ENCODE peak calls at places on chromosomes 12 and 14, in five cellular contexts. K, F, H, I and S are unnamed samples.

GRCh38 chr12:98485792-98486347 is 29.5 kb upstream of the TMPO start:
- DNase-seq in K (no peak), F (no peak), H (no peak), I (no peak), S (peak)

GRCh38 chr14:54818201-54819133 is 84.2 kb downstream of the GCH1 start:
- DNase-seq in K (peak), F (peak), H (no peak), I (no peak), S (peak)

GRCh38 chr12:57124259-57124877 is 3.9 kb upstream of the LRP1 start:
- DNase-seq in K (peak), F (peak), H (no peak), I (peak), S (peak)

GRCh38 chr14:106327234-106327633 is 800.9 kb downstream of the TMEM121 start:
- DNase-seq in K (no peak), F (no peak), H (no peak), I (no peak), S (no peak)

GRCh38 chr14:58829594-58829993 is 191.8 kb downstream of the DACT1 start:
- DNase-seq in K (peak), F (no peak), H (no peak), I (peak), S (no peak)

GRCh38 chr12:132948146-132949066 is 7.7 kb downstream of the ZNF605 start:
- DNase-seq in K (no peak), F (no peak), H (no peak), I (no peak), S (no peak)

GRCh38 chr14:21026988-21027315 is 2.1 kb upstream of the NDRG2 start:
- DNase-seq in K (no peak), F (peak), H (no peak), I (no peak), S (no peak)

GRCh38 chr14:55361190-55361589 is 50.4 kb downstream of the ATG14 start:
- DNase-seq in K (no peak), F (no peak), H (no peak), I (no peak), S (no peak)

GRCh38 chr14:61296707-61297502 is 15.8 kb upstream of the TMEM30B start:
- DNase-seq in K (peak), F (peak), H (peak), I (peak), S (peak)

GRCh38 chr12:5705791-5706190 is 239.3 kb downstream of the ANO2 start:
- DNase-seq in K (no peak), F (no peak), H (no peak), I (no peak), S (no peak)

GRCh38 chr12:121524196-121524930 is 56.5 kb downstream of the KDM2B start:
- DNase-seq in K (no peak), F (no peak), H (no peak), I (no peak), S (no peak)

GRCh38 chr12:28024231-28024995 is 51.9 kb upstream of the PTHLH start:
- DNase-seq in K (no peak), F (no peak), H (no peak), I (peak), S (no peak)

GRCh38 chr14:106843376-106843775 is 1317.0 kb downstream of the TMEM121 start:
- DNase-seq in K (no peak), F (no peak), H (no peak), I (no peak), S (no peak)

GRCh38 chr14:91399868-91400640 is 17.6 kb downstream of the CCDC88C start:
- DNase-seq in K (no peak), F (no peak), H (no peak), I (no peak), S (no peak)

GRCh38 chr12:124078800-124079199 is 105.8 kb downstream of the ZNF664 start:
- DNase-seq in K (no peak), F (no peak), H (no peak), I (no peak), S (no peak)

GRCh38 chr12:6384499-6385436 is 806 bp downstream of the LTBR start:
- DNase-seq in K (no peak), F (peak), H (no peak), I (no peak), S (no peak)

GRCh38 chr14:61145903-61146411 is 135.2 kb downstream of the TMEM30B start:
- DNase-seq in K (no peak), F (no peak), H (no peak), I (no peak), S (peak)

GRCh38 chr12:29253916-29254625 is 105.0 kb downstream of the FAR2 start:
- DNase-seq in K (no peak), F (no peak), H (no peak), I (no peak), S (no peak)

GRCh38 chr12:132171293-132171967 is 27.2 kb downstream of the NOC4L start:
- DNase-seq in K (no peak), F (no peak), H (no peak), I (no peak), S (no peak)

GRCh38 chr12:22543246-22544037 is 900 bp downstream of the C2CD5 start:
- DNase-seq in K (peak), F (peak), H (peak), I (peak), S (no peak)

GRCh38 chr12:114935658-114936057 is 251.7 kb upstream of the TBX3 start:
- DNase-seq in K (no peak), F (no peak), H (no peak), I (peak), S (no peak)

GRCh38 chr14:51990488-51990887 is 1.1 kb downstream of the RTRAF start:
- DNase-seq in K (no peak), F (no peak), H (no peak), I (no peak), S (no peak)

GRCh38 chr14:51993274-51993673 is 3.9 kb downstream of the RTRAF start:
- DNase-seq in K (no peak), F (no peak), H (no peak), I (no peak), S (no peak)

GRCh38 chr14:51989293-51990234 is at the start of gene RTRAF:
- DNase-seq in K (peak), F (peak), H (peak), I (peak), S (peak)
- TF ChIP-seq EP300 in K (no peak), F (no peak), H (no peak), I (no peak), S (no peak)

DNA sequence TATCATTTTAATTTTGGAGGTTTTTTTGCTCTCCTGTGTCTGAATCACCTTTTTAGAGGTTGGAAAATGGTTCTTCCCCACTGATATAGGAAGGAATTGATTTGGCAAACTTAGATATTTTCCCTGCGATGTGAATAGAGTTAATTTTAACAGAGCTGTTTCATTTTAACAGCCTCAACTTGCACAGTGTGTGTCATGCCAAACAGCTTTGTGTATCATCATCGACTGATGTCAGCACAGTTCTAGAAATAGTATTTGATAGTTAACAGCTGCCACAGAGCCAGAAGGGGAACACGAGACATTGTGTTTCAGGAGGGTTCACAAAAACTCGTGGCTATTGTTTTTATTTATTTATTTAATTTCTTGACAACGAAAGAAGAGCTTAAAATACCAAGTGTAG is 243.2 kb upstream of the FOXN3 start:
- DNase-seq in K (no peak), F (no peak), H (no peak), I (no peak), S (peak)
- H3K4me2 ChIP-seq in K (no peak), F (no peak), H (no peak), I (no peak), S (peak)

DNA sequence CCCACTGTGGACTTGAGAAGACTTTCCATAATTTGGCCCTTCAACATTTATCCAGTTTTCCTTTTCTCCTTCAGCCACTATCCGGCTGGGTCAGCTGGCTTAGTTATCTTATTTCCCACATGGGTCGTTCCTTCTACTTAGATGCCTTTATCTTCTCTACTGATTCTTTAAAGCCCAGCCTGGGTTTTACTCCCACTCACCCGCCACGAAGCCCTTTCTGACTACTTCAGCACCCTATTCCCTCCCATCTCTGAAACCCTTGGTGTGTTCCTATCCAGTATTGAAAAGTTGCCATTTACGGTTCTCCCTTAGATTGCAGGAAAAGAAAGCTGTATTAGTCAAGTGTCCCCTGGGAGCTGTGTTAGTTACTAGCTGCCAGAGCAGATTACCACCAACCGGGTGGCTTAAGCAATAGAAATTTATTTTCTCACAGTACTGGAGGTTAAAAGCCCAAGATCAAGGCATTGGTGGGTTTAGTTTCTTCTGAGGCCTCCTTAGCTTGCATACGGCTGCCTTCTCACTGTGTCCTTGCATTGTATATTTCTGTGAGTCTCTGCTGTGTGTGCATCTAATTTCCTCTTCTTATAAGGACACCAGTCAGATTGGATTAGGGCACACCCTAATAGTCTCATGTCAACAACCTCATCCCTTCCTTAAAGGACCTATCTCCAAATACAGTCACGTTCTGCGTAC is 105.5 kb downstream of the GPATCH2L start:
- DNase-seq in K (no peak), F (peak), H (no peak), I (no peak), S (no peak)
- TF ChIP-seq SMC3 in K (no peak), F (no peak), H (no peak), I (no peak), S (no peak)

DNA sequence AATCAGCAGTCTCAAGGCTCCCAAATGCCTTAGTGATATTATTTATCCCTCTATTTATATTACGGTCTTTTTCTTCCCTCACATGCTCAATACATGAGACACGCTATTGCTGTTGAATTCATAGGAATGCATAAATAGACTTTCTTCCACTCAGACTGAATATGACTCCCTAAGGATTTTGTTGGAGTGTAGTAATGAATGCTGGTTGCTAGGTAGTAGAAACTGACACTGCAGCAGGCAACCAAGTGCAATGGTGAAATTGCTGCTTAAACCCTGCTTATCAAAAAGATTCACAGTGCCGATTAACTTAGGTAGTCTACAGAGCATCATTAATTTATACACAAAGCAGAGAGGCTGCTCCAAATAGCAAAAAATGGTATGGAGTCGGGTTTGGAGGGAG is 168.2 kb downstream of the KCNC2 start:
- DNase-seq in K (no peak), F (no peak), H (no peak), I (no peak), S (no peak)
- TF ChIP-seq EP300 in K (no peak), F (no peak), H (no peak), I (no peak), S (no peak)

DNA sequence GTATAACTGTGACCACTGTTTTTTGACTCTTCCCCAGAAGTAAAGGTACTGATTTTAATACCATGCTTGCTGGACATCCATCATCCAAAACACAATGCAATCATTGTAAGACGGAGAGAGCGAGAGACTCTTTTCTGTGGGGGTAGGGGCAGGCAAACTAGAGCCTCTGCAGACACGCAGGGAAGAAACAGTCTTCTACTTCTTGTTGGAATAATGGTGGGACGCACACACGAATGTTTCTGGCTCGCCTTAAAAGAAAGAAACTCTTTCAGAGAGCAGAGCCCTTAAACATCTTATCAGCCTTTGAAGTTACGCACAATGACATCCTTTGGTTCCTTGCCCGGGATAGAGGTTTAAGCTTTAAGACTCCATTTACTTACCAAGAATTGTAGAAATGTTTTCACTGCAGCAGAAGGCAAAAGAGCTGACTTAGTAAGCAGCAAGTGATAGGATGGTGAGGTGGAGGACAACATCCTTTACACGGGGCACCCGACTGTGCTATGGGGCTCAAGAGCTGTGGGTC is 133.8 kb upstream of the FOXN3 start:
- DNase-seq in K (no peak), F (no peak), H (no peak), I (no peak), S (no peak)
- H3K4me2 ChIP-seq in K (no peak), F (no peak), H (no peak), I (no peak), S (no peak)